ENCODE peak calls at places on chromosome 17, in seven cellular contexts. One of them, this sample, is unnamed.

GRCh38 chr17:75752405-75753192 is 12.4 kb downstream of the GALK1 start:
- DNase-seq in fibroblast of mammary gland: no peak
- DNase-seq in SJCRH30: peak
- DNase-seq in Panc1: no peak
- DNase-seq in stimulated activated naive CD4-positive, alpha-beta T cell: no peak
- DNase-seq in AG09319: no peak
- DNase-seq in hypothalamus: no peak
- DNase-seq in this sample: no peak

GRCh38 chr17:30271102-30271501 is 20.6 kb downstream of the BLMH start:
- DNase-seq in fibroblast of mammary gland: peak
- DNase-seq in SJCRH30: no peak
- DNase-seq in Panc1: no peak
- DNase-seq in stimulated activated naive CD4-positive, alpha-beta T cell: no peak
- DNase-seq in AG09319: no peak
- DNase-seq in hypothalamus: no peak
- DNase-seq in this sample: no peak

GRCh38 chr17:82175951-82176350 is 36.7 kb downstream of the CCDC57 start:
- DNase-seq in fibroblast of mammary gland: no peak
- DNase-seq in SJCRH30: no peak
- DNase-seq in Panc1: no peak
- DNase-seq in stimulated activated naive CD4-positive, alpha-beta T cell: no peak
- DNase-seq in AG09319: no peak
- DNase-seq in hypothalamus: no peak
- DNase-seq in this sample: no peak

GRCh38 chr17:63550816-63551639 is 751 bp downstream of the DCAF7 start:
- DNase-seq in fibroblast of mammary gland: peak
- DNase-seq in SJCRH30: peak
- DNase-seq in Panc1: no peak
- DNase-seq in stimulated activated naive CD4-positive, alpha-beta T cell: peak
- DNase-seq in AG09319: no peak
- DNase-seq in hypothalamus: no peak
- DNase-seq in this sample: peak

GRCh38 chr17:1077536-1078061 is 80.7 kb downstream of the TIMM22 start:
- DNase-seq in fibroblast of mammary gland: no peak
- DNase-seq in SJCRH30: no peak
- DNase-seq in Panc1: no peak
- DNase-seq in stimulated activated naive CD4-positive, alpha-beta T cell: no peak
- DNase-seq in AG09319: no peak
- DNase-seq in hypothalamus: no peak
- DNase-seq in this sample: no peak

GRCh38 chr17:29179232-29180036 is 764 bp downstream of the MYO18A start:
- DNase-seq in fibroblast of mammary gland: no peak
- DNase-seq in SJCRH30: peak
- DNase-seq in Panc1: no peak
- DNase-seq in stimulated activated naive CD4-positive, alpha-beta T cell: no peak
- DNase-seq in AG09319: no peak
- DNase-seq in hypothalamus: peak
- DNase-seq in this sample: no peak

GRCh38 chr17:52159810-52160578 is 1.5 kb upstream of the CA10 start:
- DNase-seq in fibroblast of mammary gland: no peak
- DNase-seq in SJCRH30: no peak
- DNase-seq in Panc1: no peak
- DNase-seq in stimulated activated naive CD4-positive, alpha-beta T cell: no peak
- DNase-seq in AG09319: no peak
- DNase-seq in hypothalamus: no peak
- DNase-seq in this sample: no peak

GRCh38 chr17:62696256-62696655 is 68.8 kb downstream of the MRC2 start:
- DNase-seq in fibroblast of mammary gland: peak
- DNase-seq in SJCRH30: no peak
- DNase-seq in Panc1: no peak
- DNase-seq in stimulated activated naive CD4-positive, alpha-beta T cell: no peak
- DNase-seq in AG09319: no peak
- DNase-seq in hypothalamus: no peak
- DNase-seq in this sample: no peak

GRCh38 chr17:427327-427726 is 74.7 kb upstream of the RPH3AL start:
- DNase-seq in fibroblast of mammary gland: no peak
- DNase-seq in SJCRH30: no peak
- DNase-seq in Panc1: no peak
- DNase-seq in stimulated activated naive CD4-positive, alpha-beta T cell: no peak
- DNase-seq in AG09319: no peak
- DNase-seq in hypothalamus: no peak
- DNase-seq in this sample: no peak

GRCh38 chr17:64174686-64175456 is 44.9 kb upstream of the ERN1 start:
- DNase-seq in fibroblast of mammary gland: peak
- DNase-seq in SJCRH30: peak
- DNase-seq in Panc1: no peak
- DNase-seq in stimulated activated naive CD4-positive, alpha-beta T cell: no peak
- DNase-seq in AG09319: no peak
- DNase-seq in hypothalamus: peak
- DNase-seq in this sample: peak

GRCh38 chr17:42304187-42305030 is 16.1 kb downstream of the STAT5A start:
- DNase-seq in fibroblast of mammary gland: no peak
- DNase-seq in SJCRH30: no peak
- DNase-seq in Panc1: no peak
- DNase-seq in stimulated activated naive CD4-positive, alpha-beta T cell: no peak
- DNase-seq in AG09319: no peak
- DNase-seq in hypothalamus: no peak
- DNase-seq in this sample: no peak

GRCh38 chr17:46072998-46073397 is 73.9 kb downstream of the STH start:
- DNase-seq in fibroblast of mammary gland: peak
- DNase-seq in SJCRH30: peak
- DNase-seq in Panc1: no peak
- DNase-seq in stimulated activated naive CD4-positive, alpha-beta T cell: no peak
- DNase-seq in AG09319: no peak
- DNase-seq in hypothalamus: no peak
- DNase-seq in this sample: no peak

GRCh38 chr17:49035470-49036269 is 38.5 kb downstream of the IGF2BP1 start:
- DNase-seq in fibroblast of mammary gland: peak
- DNase-seq in SJCRH30: peak
- DNase-seq in Panc1: peak
- DNase-seq in stimulated activated naive CD4-positive, alpha-beta T cell: no peak
- DNase-seq in AG09319: no peak
- DNase-seq in hypothalamus: peak
- DNase-seq in this sample: no peak

GRCh38 chr17:6066183-6066948 is 3.8 kb upstream of the WSCD1 start:
- DNase-seq in fibroblast of mammary gland: peak
- DNase-seq in SJCRH30: no peak
- DNase-seq in Panc1: no peak
- DNase-seq in stimulated activated naive CD4-positive, alpha-beta T cell: no peak
- DNase-seq in AG09319: no peak
- DNase-seq in hypothalamus: no peak
- DNase-seq in this sample: no peak

GRCh38 chr17:21105081-21105480 is 21.7 kb upstream of the DHRS7B start:
- DNase-seq in fibroblast of mammary gland: no peak
- DNase-seq in SJCRH30: no peak
- DNase-seq in Panc1: no peak
- DNase-seq in stimulated activated naive CD4-positive, alpha-beta T cell: no peak
- DNase-seq in AG09319: no peak
- DNase-seq in hypothalamus: no peak
- DNase-seq in this sample: no peak

GRCh38 chr17:2889256-2889655 is 93.0 kb downstream of the RAP1GAP2 start:
- DNase-seq in fibroblast of mammary gland: peak
- DNase-seq in SJCRH30: no peak
- DNase-seq in Panc1: no peak
- DNase-seq in stimulated activated naive CD4-positive, alpha-beta T cell: no peak
- DNase-seq in AG09319: no peak
- DNase-seq in hypothalamus: no peak
- DNase-seq in this sample: no peak

GRCh38 chr17:39605492-39606433 is 2.0 kb downstream of the NEUROD2 start:
- DNase-seq in fibroblast of mammary gland: peak
- DNase-seq in SJCRH30: no peak
- DNase-seq in Panc1: no peak
- DNase-seq in stimulated activated naive CD4-positive, alpha-beta T cell: no peak
- DNase-seq in AG09319: no peak
- DNase-seq in hypothalamus: no peak
- DNase-seq in this sample: no peak

GRCh38 chr17:4772235-4772613 is 538 bp downstream of the TM4SF5 start:
- DNase-seq in fibroblast of mammary gland: no peak
- DNase-seq in SJCRH30: peak
- DNase-seq in Panc1: no peak
- DNase-seq in stimulated activated naive CD4-positive, alpha-beta T cell: no peak
- DNase-seq in AG09319: no peak
- DNase-seq in hypothalamus: no peak
- DNase-seq in this sample: no peak

GRCh38 chr17:14859521-14859920 is 405.6 kb downstream of the PMP22 start:
- DNase-seq in fibroblast of mammary gland: peak
- DNase-seq in SJCRH30: no peak
- DNase-seq in Panc1: no peak
- DNase-seq in stimulated activated naive CD4-positive, alpha-beta T cell: no peak
- DNase-seq in AG09319: no peak
- DNase-seq in hypothalamus: no peak
- DNase-seq in this sample: no peak

GRCh38 chr17:41556931-41557330 is 14.9 kb downstream of the KRT9 start:
- DNase-seq in fibroblast of mammary gland: no peak
- DNase-seq in SJCRH30: no peak
- DNase-seq in Panc1: no peak
- DNase-seq in stimulated activated naive CD4-positive, alpha-beta T cell: no peak
- DNase-seq in AG09319: no peak
- DNase-seq in hypothalamus: no peak
- DNase-seq in this sample: no peak

GRCh38 chr17:14774774-14775173 is 473.9 kb downstream of the HS3ST3B1 start:
- DNase-seq in fibroblast of mammary gland: no peak
- DNase-seq in SJCRH30: no peak
- DNase-seq in Panc1: no peak
- DNase-seq in stimulated activated naive CD4-positive, alpha-beta T cell: no peak
- DNase-seq in AG09319: no peak
- DNase-seq in hypothalamus: no peak
- DNase-seq in this sample: no peak

GRCh38 chr17:81026266-81027036 is 8.5 kb upstream of the BAIAP2 start:
- DNase-seq in fibroblast of mammary gland: no peak
- DNase-seq in SJCRH30: no peak
- DNase-seq in Panc1: no peak
- DNase-seq in stimulated activated naive CD4-positive, alpha-beta T cell: no peak
- DNase-seq in AG09319: no peak
- DNase-seq in hypothalamus: no peak
- DNase-seq in this sample: no peak

GRCh38 chr17:73658821-73659220 is 14.6 kb upstream of the SDK2 start:
- DNase-seq in fibroblast of mammary gland: no peak
- DNase-seq in SJCRH30: no peak
- DNase-seq in Panc1: no peak
- DNase-seq in stimulated activated naive CD4-positive, alpha-beta T cell: no peak
- DNase-seq in AG09319: no peak
- DNase-seq in hypothalamus: no peak
- DNase-seq in this sample: no peak

GRCh38 chr17:79975498-79976134 is 60.1 kb downstream of the TBC1D16 start:
- DNase-seq in fibroblast of mammary gland: no peak
- DNase-seq in SJCRH30: no peak
- DNase-seq in Panc1: no peak
- DNase-seq in stimulated activated naive CD4-positive, alpha-beta T cell: no peak
- DNase-seq in AG09319: no peak
- DNase-seq in hypothalamus: no peak
- DNase-seq in this sample: no peak

GRCh38 chr17:48598727-48599126 is 5.1 kb upstream of the HOXB5 start:
- DNase-seq in fibroblast of mammary gland: no peak
- DNase-seq in SJCRH30: no peak
- DNase-seq in Panc1: no peak
- DNase-seq in stimulated activated naive CD4-positive, alpha-beta T cell: no peak
- DNase-seq in AG09319: no peak
- DNase-seq in hypothalamus: no peak
- DNase-seq in this sample: no peak

GRCh38 chr17:31560836-31561235 is 169.4 kb downstream of the RAB11FIP4 start:
- DNase-seq in fibroblast of mammary gland: peak
- DNase-seq in SJCRH30: no peak
- DNase-seq in Panc1: no peak
- DNase-seq in stimulated activated naive CD4-positive, alpha-beta T cell: no peak
- DNase-seq in AG09319: no peak
- DNase-seq in hypothalamus: no peak
- DNase-seq in this sample: no peak

GRCh38 chr17:29840884-29841283 is 89.1 kb downstream of the SSH2 start:
- DNase-seq in fibroblast of mammary gland: peak
- DNase-seq in SJCRH30: no peak
- DNase-seq in Panc1: no peak
- DNase-seq in stimulated activated naive CD4-positive, alpha-beta T cell: no peak
- DNase-seq in AG09319: no peak
- DNase-seq in hypothalamus: no peak
- DNase-seq in this sample: no peak

GRCh38 chr17:81153340-81153803 is 11.9 kb upstream of the PVALEF start:
- DNase-seq in fibroblast of mammary gland: peak
- DNase-seq in SJCRH30: peak
- DNase-seq in Panc1: no peak
- DNase-seq in stimulated activated naive CD4-positive, alpha-beta T cell: no peak
- DNase-seq in AG09319: no peak
- DNase-seq in hypothalamus: peak
- DNase-seq in this sample: no peak

GRCh38 chr17:36942031-36942599 is 4.8 kb downstream of the LHX1 start:
- DNase-seq in fibroblast of mammary gland: no peak
- DNase-seq in SJCRH30: no peak
- DNase-seq in Panc1: no peak
- DNase-seq in stimulated activated naive CD4-positive, alpha-beta T cell: no peak
- DNase-seq in AG09319: no peak
- DNase-seq in hypothalamus: no peak
- DNase-seq in this sample: no peak

GRCh38 chr17:40100419-40100668 is at the start of gene NR1D1:
- DNase-seq in fibroblast of mammary gland: no peak
- DNase-seq in SJCRH30: no peak
- DNase-seq in Panc1: no peak
- DNase-seq in stimulated activated naive CD4-positive, alpha-beta T cell: no peak
- DNase-seq in AG09319: no peak
- DNase-seq in hypothalamus: no peak
- DNase-seq in this sample: no peak

GRCh38 chr17:81396722-81397313 is 1.6 kb downstream of the BAHCC1 start:
- DNase-seq in fibroblast of mammary gland: peak
- DNase-seq in SJCRH30: peak
- DNase-seq in Panc1: no peak
- DNase-seq in stimulated activated naive CD4-positive, alpha-beta T cell: peak
- DNase-seq in AG09319: no peak
- DNase-seq in hypothalamus: peak
- DNase-seq in this sample: no peak

GRCh38 chr17:58356231-58356630 is 4.2 kb upstream of the SUPT4H1 start:
- DNase-seq in fibroblast of mammary gland: no peak
- DNase-seq in SJCRH30: no peak
- DNase-seq in Panc1: no peak
- DNase-seq in stimulated activated naive CD4-positive, alpha-beta T cell: no peak
- DNase-seq in AG09319: no peak
- DNase-seq in hypothalamus: no peak
- DNase-seq in this sample: no peak

GRCh38 chr17:44409309-44410028 is 20.0 kb upstream of the ITGA2B start:
- DNase-seq in fibroblast of mammary gland: no peak
- DNase-seq in SJCRH30: no peak
- DNase-seq in Panc1: no peak
- DNase-seq in stimulated activated naive CD4-positive, alpha-beta T cell: no peak
- DNase-seq in AG09319: no peak
- DNase-seq in hypothalamus: no peak
- DNase-seq in this sample: no peak

GRCh38 chr17:79707931-79708891 is 22.5 kb upstream of the ENPP7 start:
- DNase-seq in fibroblast of mammary gland: peak
- DNase-seq in SJCRH30: peak
- DNase-seq in Panc1: peak
- DNase-seq in stimulated activated naive CD4-positive, alpha-beta T cell: peak
- DNase-seq in AG09319: no peak
- DNase-seq in hypothalamus: peak
- DNase-seq in this sample: no peak

GRCh38 chr17:32769846-32770245 is 107.1 kb downstream of the MYO1D start:
- DNase-seq in fibroblast of mammary gland: peak
- DNase-seq in SJCRH30: peak
- DNase-seq in Panc1: no peak
- DNase-seq in stimulated activated naive CD4-positive, alpha-beta T cell: no peak
- DNase-seq in AG09319: no peak
- DNase-seq in hypothalamus: no peak
- DNase-seq in this sample: no peak

GRCh38 chr17:32828822-32829221 is 48.1 kb downstream of the MYO1D start:
- DNase-seq in fibroblast of mammary gland: peak
- DNase-seq in SJCRH30: no peak
- DNase-seq in Panc1: no peak
- DNase-seq in stimulated activated naive CD4-positive, alpha-beta T cell: no peak
- DNase-seq in AG09319: no peak
- DNase-seq in hypothalamus: no peak
- DNase-seq in this sample: no peak

GRCh38 chr17:18226284-18226945 is 980 bp downstream of the LLGL1 start:
- DNase-seq in fibroblast of mammary gland: no peak
- DNase-seq in SJCRH30: no peak
- DNase-seq in Panc1: no peak
- DNase-seq in stimulated activated naive CD4-positive, alpha-beta T cell: no peak
- DNase-seq in AG09319: no peak
- DNase-seq in hypothalamus: no peak
- DNase-seq in this sample: no peak

GRCh38 chr17:68351395-68351794 is 60.1 kb downstream of the ARSG start:
- DNase-seq in fibroblast of mammary gland: peak
- DNase-seq in SJCRH30: no peak
- DNase-seq in Panc1: no peak
- DNase-seq in stimulated activated naive CD4-positive, alpha-beta T cell: no peak
- DNase-seq in AG09319: no peak
- DNase-seq in hypothalamus: no peak
- DNase-seq in this sample: peak